ENCODE peak calls at places on chromosomes 12 and 14, in six cellular contexts. R, A, P, G, J and Y are unnamed samples.

GRCh38 chr14:37601849-37602248 is 6.4 kb downstream of the TTC6 start:
- DNase-seq in P (no peak), G (no peak), R (no peak), J (no peak), A (no peak), Y (no peak)

GRCh38 chr12:76080017-76080728 is 4.3 kb downstream of the NAP1L1 start:
- DNase-seq in J (no peak), P (no peak), G (no peak), R (no peak), A (no peak), Y (no peak)

GRCh38 chr12:52086944-52087835 is 7.7 kb downstream of the SMIM41 start:
- DNase-seq in P (no peak), R (no peak), G (no peak), A (peak), J (no peak), Y (no peak)

GRCh38 chr12:125069616-125070015 is 4.4 kb downstream of the AACS start:
- DNase-seq in R (no peak), P (no peak), J (no peak), A (no peak), G (no peak), Y (no peak)

GRCh38 chr14:68612049-68612448 is 180.8 kb downstream of the ZFP36L1 start:
- DNase-seq in A (no peak), R (no peak), P (peak), G (no peak), J (no peak), Y (no peak)

GRCh38 chr12:88958153-88958552 is 377.9 kb upstream of the KITLG start:
- DNase-seq in P (no peak), G (no peak), J (no peak), R (no peak), A (no peak), Y (no peak)

GRCh38 chr12:58596381-58596780 is 323.9 kb downstream of the LRIG3 start:
- DNase-seq in G (no peak), A (no peak), J (no peak), R (no peak), P (no peak), Y (no peak)

GRCh38 chr12:78392918-78393317 is 471.7 kb upstream of the SYT1 start:
- DNase-seq in J (no peak), R (no peak), G (no peak), A (no peak), P (peak), Y (no peak)

GRCh38 chr12:111034148-111034910 is 114.0 kb upstream of the MYL2 start:
- DNase-seq in G (no peak), P (no peak), R (no peak), A (no peak), J (no peak), Y (no peak)

GRCh38 chr12:79250186-79250585 is 385.6 kb downstream of the SYT1 start:
- DNase-seq in P (no peak), A (no peak), J (no peak), G (no peak), R (no peak), Y (no peak)

GRCh38 chr12:113136128-113136989 is 798 bp upstream of the RASAL1 start:
- DNase-seq in J (peak), P (no peak), G (no peak), A (no peak), R (no peak), Y (no peak)

GRCh38 chr12:55614764-55615163 is 21.9 kb upstream of the OR10P1 start:
- DNase-seq in P (no peak), J (no peak), A (no peak), G (no peak), R (no peak), Y (no peak)

GRCh38 chr12:131091976-131092691 is 138.4 kb downstream of the ADGRD1 start:
- DNase-seq in J (no peak), G (peak), P (no peak), R (peak), A (no peak), Y (no peak)

GRCh38 chr14:39492267-39492666 is 60.0 kb upstream of the FBXO33 start:
- DNase-seq in R (no peak), A (no peak), P (peak), G (no peak), J (no peak), Y (no peak)

GRCh38 chr14:85531594-85532391 is 1.8 kb downstream of the FLRT2 start:
- DNase-seq in A (peak), G (peak), J (peak), P (peak), R (peak), Y (no peak)

GRCh38 chr14:51180577-51180976 is 59.5 kb upstream of the TMX1 start:
- DNase-seq in G (no peak), R (no peak), P (no peak), J (no peak), A (no peak), Y (no peak)

GRCh38 chr14:101927859-101928258 is 36.5 kb upstream of the DYNC1H1 start:
- DNase-seq in R (peak), G (peak), J (peak), P (peak), A (peak), Y (peak)

GRCh38 chr14:79487632-79488031 is 723.7 kb downstream of the DIO2 start:
- DNase-seq in G (no peak), J (no peak), A (no peak), R (no peak), P (peak), Y (no peak)

GRCh38 chr12:109385339-109386078 is 37.8 kb downstream of the MYO1H start:
- DNase-seq in J (no peak), R (peak), A (peak), P (peak), G (no peak), Y (peak)
- TF ChIP-seq CTCF in J (peak), R (peak), A (peak), P (peak), G (peak), Y (no peak)

GRCh38 chr12:50527086-50527726 is 22.4 kb downstream of the DIP2B start:
- DNase-seq in R (no peak), A (no peak), G (no peak), J (no peak), P (no peak), Y (no peak)

GRCh38 chr12:50523772-50524171 is 19.0 kb downstream of the DIP2B start:
- DNase-seq in A (no peak), P (no peak), R (no peak), J (no peak), G (no peak), Y (no peak)

GRCh38 chr12:50524621-50525020 is 19.8 kb downstream of the DIP2B start:
- DNase-seq in J (no peak), R (no peak), P (no peak), G (no peak), A (no peak), Y (no peak)

GRCh38 chr12:50528800-50529199 is 24.0 kb downstream of the DIP2B start:
- DNase-seq in A (no peak), J (no peak), R (no peak), G (no peak), P (no peak), Y (no peak)

GRCh38 chr12:50525422-50525821 is 20.6 kb downstream of the DIP2B start:
- DNase-seq in G (no peak), J (no peak), P (no peak), R (no peak), A (no peak), Y (no peak)
- H3K4me3 ChIP-seq in G (no peak), J (no peak), P (no peak), R (no peak), A (no peak), Y (no peak)

GRCh38 chr12:127127887-127128286 is 1139.1 kb upstream of the TMEM132C start:
- DNase-seq in J (no peak), G (no peak), A (no peak), P (no peak), R (no peak), Y (no peak)

GRCh38 chr12:127130506-127131100 is 1136.4 kb upstream of the TMEM132C start:
- DNase-seq in G (no peak), J (no peak), R (no peak), A (no peak), P (no peak), Y (no peak)

GRCh38 chr12:127133675-127134335 is 1133.2 kb upstream of the TMEM132C start:
- DNase-seq in R (no peak), G (no peak), J (no peak), A (no peak), P (no peak), Y (no peak)
- TF ChIP-seq CTCF in R (no peak), G (no peak), J (no peak), A (no peak), P (peak), Y (no peak)

DNA sequence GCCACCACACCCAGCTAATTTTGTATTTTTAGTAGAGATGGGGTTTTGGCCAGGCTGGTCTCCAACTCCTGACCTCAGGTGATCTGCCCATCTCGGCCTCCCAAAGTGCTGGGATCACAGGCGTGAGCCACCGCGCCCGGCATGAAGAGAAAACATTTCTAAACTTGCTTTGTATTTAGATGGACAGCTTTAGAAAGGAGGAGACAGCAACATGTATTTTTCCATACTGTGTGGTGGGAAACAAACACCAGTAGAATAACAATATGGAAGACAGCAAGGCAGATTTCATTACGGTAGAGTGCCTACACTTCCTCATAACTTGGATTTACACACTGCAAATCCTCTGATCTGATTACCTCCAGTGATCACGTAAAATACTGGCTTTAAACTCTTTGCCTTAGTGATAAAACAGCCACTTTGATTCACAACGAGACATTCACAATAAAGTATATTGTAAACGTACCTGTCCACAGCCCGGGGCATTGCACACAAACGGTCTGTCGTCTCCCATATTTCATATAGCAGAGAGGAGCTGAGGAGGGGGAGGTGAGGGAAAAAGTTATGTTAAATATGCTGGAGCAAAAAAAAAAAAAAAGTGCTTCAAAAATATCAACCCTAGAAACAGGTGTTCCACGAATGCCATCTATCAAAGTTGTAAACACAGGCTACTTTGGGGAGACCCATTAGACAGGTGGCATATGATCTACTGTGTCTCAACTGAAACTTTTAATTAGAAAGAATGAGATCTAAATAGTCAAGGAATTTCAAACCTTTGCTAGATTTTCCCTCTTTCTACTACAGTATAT is 25.5 kb downstream of the ATF7 start:
- DNase-seq in G (no peak), R (no peak), J (no peak), P (no peak), A (no peak), Y (no peak)
- H3K4me3 ChIP-seq in G (no peak), R (peak), J (no peak), P (no peak), A (no peak), Y (no peak)

GRCh38 chr12:116201359-116201758 is 76.1 kb downstream of the MED13L start:
- DNase-seq in J (no peak), G (no peak), P (no peak), A (no peak), R (no peak), Y (no peak)

GRCh38 chr12:116204169-116204568 is 73.3 kb downstream of the MED13L start:
- DNase-seq in A (no peak), R (no peak), P (no peak), G (no peak), J (no peak), Y (no peak)

GRCh38 chr12:116202433-116202832 is 75.1 kb downstream of the MED13L start:
- DNase-seq in P (no peak), R (no peak), J (no peak), G (no peak), A (no peak), Y (no peak)

GRCh38 chr12:116201908-116202307 is 75.6 kb downstream of the MED13L start:
- DNase-seq in A (no peak), G (no peak), R (no peak), P (no peak), J (no peak), Y (no peak)

DNA sequence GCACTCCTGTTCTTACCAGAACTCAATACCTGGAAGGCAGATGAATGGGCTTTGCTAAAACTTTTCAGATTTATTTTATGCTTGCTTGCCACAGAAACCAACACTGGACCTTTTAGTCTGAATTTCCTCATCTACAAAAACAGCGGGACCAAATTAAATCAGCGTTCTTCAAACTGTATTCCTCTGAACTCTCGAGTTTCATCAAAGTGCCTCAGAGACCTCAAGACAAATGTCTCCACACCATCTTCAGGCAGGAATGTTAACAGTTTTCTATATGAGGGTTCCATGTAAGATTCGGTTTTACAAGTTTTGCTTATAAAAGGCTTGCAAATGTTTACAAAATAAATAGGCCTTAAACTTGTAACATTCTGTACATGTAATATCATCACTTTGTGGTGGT is 74.6 kb downstream of the MED13L start:
- DNase-seq in G (no peak), J (no peak), R (no peak), A (no peak), P (no peak), Y (peak)
- TF ChIP-seq CTCF in G (no peak), J (no peak), R (no peak), A (peak), P (no peak), Y (peak)